ENCODE peak calls at places on chromosomes 7 and 10, in six cellular contexts. T, A, Q, S, G and L are unnamed samples. For H3K4me1, the result is how much of the 10 kb centered on the place peaks cover.

GRCh38 chr7:78716876-78717275 is 736.6 kb downstream of the MAGI2 start:
- DNase-seq in G (no peak), A (no peak), T (no peak), Q (no peak), S (peak), L (no peak)

GRCh38 chr10:69425513-69426298 is 9.0 kb upstream of the TACR2 start:
- DNase-seq in S (peak), T (peak), G (no peak), Q (no peak), A (peak), L (peak)

GRCh38 chr7:123208793-123209192 is 9.0 kb upstream of the SLC13A1 start:
- DNase-seq in G (peak), Q (no peak), A (no peak), T (no peak), S (peak), L (peak)

GRCh38 chr7:117154721-117155120 is 168.1 kb downstream of the WNT2 start:
- DNase-seq in A (no peak), S (no peak), G (no peak), Q (no peak), T (no peak), L (no peak)

GRCh38 chr7:55158983-55159382 is 140.2 kb downstream of the EGFR start:
- DNase-seq in T (no peak), Q (no peak), A (no peak), G (no peak), S (no peak), L (no peak)

GRCh38 chr7:24828871-24829661 is 71.8 kb upstream of the GSDME start:
- DNase-seq in S (no peak), T (no peak), G (no peak), A (no peak), Q (no peak), L (no peak)

GRCh38 chr7:79692015-79692414 is 238.5 kb upstream of the MAGI2 start:
- DNase-seq in S (no peak), A (no peak), G (no peak), T (no peak), Q (no peak), L (no peak)

GRCh38 chr10:59362184-59362966 is at the start of gene FAM13C:
- DNase-seq in Q (peak), S (peak), T (peak), G (peak), A (peak), L (peak)

GRCh38 chr7:69439636-69440325 is 158.5 kb upstream of the AUTS2 start:
- DNase-seq in S (no peak), Q (no peak), T (no peak), G (no peak), A (no peak), L (no peak)

GRCh38 chr10:3622845-3623621 is 162.0 kb downstream of the KLF6 start:
- DNase-seq in S (no peak), A (no peak), G (no peak), Q (no peak), T (no peak), L (peak)

GRCh38 chr10:79223346-79224048 is 123.8 kb upstream of the PPIF start:
- DNase-seq in A (peak), G (no peak), S (no peak), Q (peak), T (peak), L (no peak)

GRCh38 chr7:142478479-142479220 is 220.8 kb upstream of the PRSS58 start:
- DNase-seq in Q (no peak), G (peak), A (no peak), S (peak), T (no peak), L (peak)

GRCh38 chr10:89702121-89702480 is 711 bp downstream of the KIF20B start:
- DNase-seq in G (no peak), S (peak), T (no peak), Q (no peak), A (no peak), L (peak)

GRCh38 chr10:89700914-89701237 is 514 bp upstream of the KIF20B start:
- DNase-seq in G (no peak), T (no peak), A (no peak), Q (no peak), S (no peak), L (no peak)

GRCh38 chr10:89699581-89700064 is 1.8 kb upstream of the KIF20B start:
- DNase-seq in A (no peak), G (no peak), S (peak), Q (no peak), T (no peak), L (no peak)

GRCh38 chr10:89697946-89698345 is 3.4 kb upstream of the KIF20B start:
- DNase-seq in Q (no peak), A (no peak), G (no peak), S (no peak), T (no peak), L (no peak)

GRCh38 chr10:89701238-89702120 is at the start of gene KIF20B:
- DNase-seq in Q (peak), T (peak), G (peak), A (peak), S (peak), L (peak)
- TF ChIP-seq CTCF in Q (peak), T (peak), G (no peak), A (no peak), S (peak), L (peak)

DNA sequence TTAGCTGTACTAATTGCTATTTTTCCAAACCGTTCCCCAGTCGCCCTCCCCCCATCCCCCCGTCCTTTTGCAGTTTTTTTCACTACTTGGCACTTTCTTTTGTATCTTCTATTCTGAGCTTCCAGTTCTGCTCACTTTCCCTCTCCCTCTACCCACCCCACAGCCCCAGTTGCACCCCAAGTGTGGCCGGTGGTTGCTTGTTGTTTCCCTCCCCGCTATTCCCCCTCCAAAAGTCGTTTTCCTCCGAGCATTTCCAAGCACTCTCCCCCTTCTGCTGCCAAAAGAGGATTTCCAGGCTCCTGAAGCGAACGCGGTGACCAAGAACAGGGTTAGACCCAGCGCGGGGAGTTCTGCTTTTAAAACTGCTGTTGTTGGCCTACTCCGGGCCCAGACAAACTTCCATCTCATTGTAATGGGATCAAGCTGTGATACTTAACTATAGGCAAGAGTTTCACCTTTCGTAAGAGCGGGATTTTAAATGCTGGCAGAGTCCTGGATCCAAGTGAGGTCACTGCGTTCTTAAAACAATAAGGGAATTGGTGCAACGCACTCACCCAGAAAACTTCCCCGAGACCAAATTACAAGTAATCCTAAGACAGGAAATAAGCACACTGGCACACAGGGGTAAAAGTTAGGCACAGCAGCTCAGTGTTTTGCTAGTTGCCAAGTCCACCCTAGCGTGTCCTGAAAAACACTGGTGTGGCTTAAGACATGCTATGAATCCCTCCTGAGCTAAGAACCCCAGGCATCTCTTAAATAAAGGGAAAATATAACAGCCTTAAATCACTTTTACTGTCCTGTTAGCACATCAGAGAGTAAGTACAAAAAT is 1.5 kb upstream of the RGS10 start:
- DNase-seq in Q (no peak), A (peak), G (no peak), S (no peak), T (no peak), L (no peak)
- H3K4me3 ChIP-seq in Q (peak), A (peak), G (peak), S (peak), T (peak), L (peak)

GRCh38 chr7:77558598-77558997 is 21.5 kb downstream of the PTPN12 start:
- DNase-seq in Q (no peak), T (no peak), A (no peak), G (no peak), S (no peak), L (no peak)

GRCh38 chr7:77566421-77566820 is 29.3 kb downstream of the PTPN12 start:
- DNase-seq in A (no peak), Q (no peak), T (no peak), S (no peak), G (no peak), L (no peak)

GRCh38 chr7:77565917-77566316 is 28.8 kb downstream of the PTPN12 start:
- DNase-seq in G (no peak), A (no peak), S (no peak), Q (no peak), T (no peak), L (no peak)

GRCh38 chr7:77561354-77561753 is 24.3 kb downstream of the PTPN12 start:
- DNase-seq in S (no peak), A (no peak), Q (no peak), T (no peak), G (no peak), L (peak)

GRCh38 chr7:77563275-77563674 is 26.2 kb downstream of the PTPN12 start:
- DNase-seq in Q (no peak), A (no peak), T (no peak), S (no peak), G (no peak), L (no peak)
- H3K4me1 ChIP-seq in Q (half or more), A (half or more), T (half or more), S (under half), G (half or more), L (under half)

GRCh38 chr7:103989785-103990775 is 622 bp upstream of the RELN start:
- DNase-seq in G (no peak), S (peak), Q (no peak), T (no peak), A (no peak), L (peak)
- TF ChIP-seq CTCF in G (no peak), S (peak), Q (no peak), T (no peak), A (no peak), L (peak)